ENCODE peak calls at places on chromosomes 11 and 22, in seven cellular contexts. P is NCI-H1105, S is kidney, U is choroid plexus epithelial cell, Q is cardiac septum, F is cardiac fibroblast, E is NCI-H524 treated with DMSO at 0.1 percent for 48 hours. N is an unnamed sample.

GRCh38 chr11:2862950-2863618 is 22.5 kb downstream of the CDKN1C start:
- DNase-seq in P (no peak), S (no peak), U (no peak), Q (no peak), F (no peak), E (no peak), N (peak; percentile 90)

GRCh38 chr11:2423157-2424025 is 20.9 kb downstream of the TRPM5 start:
- DNase-seq in P (no peak), S (peak; percentile 67), U (no peak), Q (no peak), F (no peak), E (no peak), N (no peak)

GRCh38 chr11:134579709-134580634 is 167.9 kb upstream of the B3GAT1 start:
- DNase-seq in P (peak; percentile 77), S (no peak), U (no peak), Q (peak; percentile 55), F (no peak), E (no peak), N (peak; percentile 52)

GRCh38 chr11:75773595-75774353 is 5.2 kb downstream of the DGAT2 start:
- DNase-seq in P (no peak), S (peak; percentile 55), U (no peak), Q (peak; percentile 82), F (no peak), E (no peak), N (no peak)

GRCh38 chr22:24185501-24186351 is 4.4 kb downstream of the SUSD2 start:
- DNase-seq in P (no peak), S (peak; percentile 68), U (no peak), Q (no peak), F (no peak), E (no peak), N (peak; percentile 50)

GRCh38 chr11:122981388-122982264 is at the start of gene BSX:
- DNase-seq in P (no peak), S (peak; percentile 80), U (peak; percentile 48), Q (no peak), F (peak; percentile 61), E (no peak), N (peak; percentile 95)

GRCh38 chr22:44116755-44117684 is 63.7 kb upstream of the PARVG start:
- DNase-seq in P (no peak), S (peak; percentile 54), U (no peak), Q (no peak), F (no peak), E (no peak), N (peak; percentile 24)

GRCh38 chr11:61418136-61418535 is 11.6 kb downstream of the CPSF7 start:
- DNase-seq in P (no peak), S (no peak), U (no peak), Q (no peak), F (no peak), E (no peak), N (no peak)

GRCh38 chr22:44049369-44050231 is 25.5 kb downstream of the PARVB start:
- DNase-seq in P (no peak), S (no peak), U (no peak), Q (no peak), F (no peak), E (no peak), N (no peak)

GRCh38 chr11:45795379-45795778 is 9.6 kb upstream of the SLC35C1 start:
- DNase-seq in P (no peak), S (no peak), U (no peak), Q (no peak), F (no peak), E (no peak), N (no peak)

GRCh38 chr11:72293910-72294533 is 50.0 kb upstream of the PHOX2A start:
- DNase-seq in P (no peak), S (no peak), U (no peak), Q (no peak), F (no peak), E (no peak), N (no peak)

GRCh38 chr11:8018742-8019631 is 31.9 kb downstream of the EIF3F start:
- DNase-seq in P (peak; percentile 70), S (peak; percentile 92), U (peak; percentile 51), Q (peak; percentile 77), F (peak; percentile 80), E (peak; percentile 27), N (peak; percentile 93)

GRCh38 chr11:14110629-14111028 is 148.1 kb downstream of the SPON1 start:
- DNase-seq in P (no peak), S (no peak), U (no peak), Q (no peak), F (no peak), E (no peak), N (no peak)

GRCh38 chr11:76614471-76615183 is 55.9 kb downstream of the LRRC32 start:
- DNase-seq in P (no peak), S (peak; percentile 76), U (no peak), Q (peak; percentile 79), F (peak; percentile 81), E (no peak), N (no peak)

GRCh38 chr11:119694334-119694733 is 34.7 kb downstream of the NECTIN1 start:
- DNase-seq in P (no peak), S (no peak), U (peak; percentile 21), Q (no peak), F (no peak), E (no peak), N (no peak)

GRCh38 chr11:133277886-133278285 is 254.4 kb downstream of the OPCML start:
- DNase-seq in P (no peak), S (no peak), U (no peak), Q (no peak), F (no peak), E (no peak), N (no peak)

GRCh38 chr11:8794677-8795103 is 112.1 kb downstream of the RPL27A start:
- DNase-seq in P (no peak), S (no peak), U (no peak), Q (no peak), F (no peak), E (no peak), N (no peak)

GRCh38 chr11:80330302-80330701 is 889.5 kb upstream of the TENM4 start:
- DNase-seq in P (no peak), S (no peak), U (peak; percentile 61), Q (no peak), F (peak; percentile 5), E (no peak), N (no peak)

GRCh38 chr11:60018058-60018457 is 1.1 kb downstream of the OOSP4B start:
- DNase-seq in P (no peak), S (no peak), U (no peak), Q (no peak), F (no peak), E (no peak), N (peak; percentile 9)

GRCh38 chr11:80155412-80156017 is 714.7 kb upstream of the TENM4 start:
- DNase-seq in P (peak; percentile 52), S (no peak), U (peak; percentile 52), Q (no peak), F (peak; percentile 19), E (no peak), N (peak; percentile 22)

GRCh38 chr22:19902245-19902699 is 39.3 kb upstream of the COMT start:
- DNase-seq in P (peak; percentile 24), S (peak; percentile 63), U (no peak), Q (no peak), F (no peak), E (peak; percentile 96), N (no peak)

GRCh38 chr11:39678996-39679395 is 1780.5 kb downstream of the LRRC4C start:
- DNase-seq in P (no peak), S (no peak), U (no peak), Q (no peak), F (no peak), E (no peak), N (no peak)

GRCh38 chr22:49825944-49826602 is 1.6 kb downstream of the BRD1 start:
- DNase-seq in P (no peak), S (peak; percentile 79), U (peak; percentile 34), Q (no peak), F (peak; percentile 24), E (no peak), N (peak; percentile 66)

GRCh38 chr11:128981254-128981653 is 38.6 kb upstream of the TP53AIP1 start:
- DNase-seq in P (no peak), S (no peak), U (no peak), Q (no peak), F (no peak), E (no peak), N (no peak)

GRCh38 chr22:33985506-33985905 is 65.2 kb upstream of the LARGE1 start:
- DNase-seq in P (no peak), S (no peak), U (no peak), Q (no peak), F (no peak), E (no peak), N (no peak)

GRCh38 chr11:86046111-86046510 is 22.8 kb downstream of the PICALM start:
- DNase-seq in P (no peak), S (no peak), U (no peak), Q (no peak), F (no peak), E (no peak), N (no peak)

GRCh38 chr22:42905702-42906183 is 48.7 kb upstream of the ARFGAP3 start:
- DNase-seq in P (no peak), S (peak; percentile 89), U (no peak), Q (peak; percentile 87), F (no peak), E (no peak), N (no peak)

GRCh38 chr22:37503850-37504249 is 15.4 kb downstream of the CARD10 start:
- DNase-seq in P (no peak), S (no peak), U (no peak), Q (no peak), F (no peak), E (no peak), N (no peak)

GRCh38 chr22:21075516-21076138 is 29.9 kb downstream of the LRRC74B start:
- DNase-seq in P (no peak), S (no peak), U (no peak), Q (no peak), F (no peak), E (no peak), N (peak; percentile 57)

GRCh38 chr22:16957781-16958180 is 50.2 kb downstream of the GAB4 start:
- DNase-seq in P (no peak), S (peak; percentile 49), U (no peak), Q (no peak), F (no peak), E (no peak), N (peak; percentile 21)

GRCh38 chr11:77201991-77202841 is 74.2 kb downstream of the MYO7A start:
- DNase-seq in P (no peak), S (peak; percentile 50), U (no peak), Q (peak; percentile 55), F (no peak), E (no peak), N (no peak)